ENCODE peak calls at places on chromosomes 11 and 22, in four cellular contexts. N, K, D and H are unnamed samples.

GRCh38 chr22:24426436-24426835 is 963 bp upstream of the ADORA2A start:
- DNase-seq in K (no peak), D (no peak), N (no peak), H (no peak)

GRCh38 chr22:39153220-39153860 is 860 bp upstream of the CBX7 start:
- DNase-seq in D (no peak), K (no peak), N (no peak), H (no peak)

GRCh38 chr11:121687961-121688566 is 235.3 kb upstream of the SORL1-AS1 start:
- DNase-seq in D (no peak), N (no peak), K (no peak), H (peak)

GRCh38 chr11:11987503-11988022 is 20.9 kb downstream of the DKK3 start:
- DNase-seq in N (no peak), D (no peak), K (peak), H (no peak)

GRCh38 chr11:61815790-61816735 is 740 bp downstream of the FADS1 start:
- DNase-seq in K (peak), N (no peak), D (no peak), H (peak)

GRCh38 chr11:83280256-83280655 is 5.9 kb downstream of the CCDC90B start:
- DNase-seq in N (no peak), K (no peak), D (no peak), H (no peak)

GRCh38 chr11:78560826-78561484 is 13.7 kb downstream of the NARS2 start:
- DNase-seq in D (no peak), K (no peak), N (no peak), H (no peak)

GRCh38 chr22:42343136-42343484 is 72.7 kb upstream of the TCF20 start:
- DNase-seq in N (no peak), D (no peak), K (no peak), H (no peak)

GRCh38 chr22:28112548-28113043 is 193.5 kb upstream of the PITPNB start:
- DNase-seq in N (no peak), K (peak), D (no peak), H (no peak)

GRCh38 chr22:49667236-49667635 is 160.4 kb downstream of the BRD1 start:
- DNase-seq in N (no peak), K (no peak), D (no peak), H (peak)

GRCh38 chr22:41917906-41918791 is 3.3 kb upstream of the SHISA8 start:
- DNase-seq in K (no peak), D (no peak), N (no peak), H (no peak)

GRCh38 chr11:72685560-72686480 is 11.6 kb upstream of the PDE2A start:
- DNase-seq in K (no peak), N (no peak), D (no peak), H (no peak)

GRCh38 chr22:44646141-44646540 is 55.9 kb upstream of the PRR5 start:
- DNase-seq in N (no peak), K (no peak), D (no peak), H (no peak)

GRCh38 chr11:112806256-112806655 is 155.0 kb upstream of the NCAM1 start:
- DNase-seq in D (no peak), K (no peak), N (no peak), H (no peak)

GRCh38 chr11:63979426-63979825 is 5.0 kb downstream of the COX8A start:
- DNase-seq in N (no peak), D (no peak), K (no peak), H (no peak)

GRCh38 chr11:120270386-120270785 is 30.4 kb downstream of the POU2F3 start:
- DNase-seq in D (no peak), K (no peak), N (no peak), H (no peak)

GRCh38 chr11:3341298-3341697 is 37.6 kb downstream of the ZNF195 start:
- DNase-seq in K (peak), D (no peak), N (peak), H (peak)

GRCh38 chr11:42841563-42841962 is 470.2 kb upstream of the API5 start:
- DNase-seq in N (no peak), D (no peak), K (no peak), H (no peak)

GRCh38 chr22:27840436-27840835 is 38.9 kb upstream of the MN1 start:
- DNase-seq in K (no peak), D (no peak), N (no peak), H (no peak)

GRCh38 chr22:22141771-22142591 is 102.6 kb upstream of the VPREB1 start:
- DNase-seq in N (no peak), K (no peak), D (no peak), H (no peak)

DNA sequence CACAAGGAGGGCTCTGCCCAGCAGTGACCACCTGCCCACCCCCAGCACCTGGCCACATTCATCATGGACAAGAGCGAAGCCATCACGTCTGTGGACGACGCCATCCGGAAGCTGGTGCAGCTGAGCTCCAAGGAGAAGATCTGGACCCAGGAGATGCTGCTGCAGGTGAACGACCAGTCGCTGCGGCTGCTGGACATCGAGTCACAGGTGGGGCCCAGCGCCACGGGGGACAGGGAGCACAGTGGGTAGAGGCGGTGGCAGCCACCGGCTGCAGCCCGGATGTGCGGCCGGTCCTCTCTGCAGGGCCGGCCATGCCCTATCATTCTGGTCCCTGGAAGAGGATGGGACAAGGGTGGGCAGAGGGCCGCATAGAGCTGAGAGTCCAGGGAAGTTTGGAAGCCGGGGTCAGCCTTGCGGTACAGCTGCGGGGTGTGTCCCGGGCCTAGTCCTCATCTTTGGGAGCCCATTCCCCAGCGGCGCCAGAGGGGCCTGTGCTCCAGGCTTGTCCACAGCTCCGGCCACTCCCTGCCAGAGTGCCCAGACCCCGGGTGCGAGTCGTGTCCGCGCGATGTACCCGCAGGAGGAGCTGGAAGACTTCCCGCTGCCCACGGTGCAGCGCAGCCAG is 14.1 kb downstream of the EPS8L2 start:
- DNase-seq in D (no peak), K (peak), N (no peak), H (no peak)
- TF ChIP-seq SP1 in D (no peak), K (no peak), N (no peak), H (no peak)

DNA sequence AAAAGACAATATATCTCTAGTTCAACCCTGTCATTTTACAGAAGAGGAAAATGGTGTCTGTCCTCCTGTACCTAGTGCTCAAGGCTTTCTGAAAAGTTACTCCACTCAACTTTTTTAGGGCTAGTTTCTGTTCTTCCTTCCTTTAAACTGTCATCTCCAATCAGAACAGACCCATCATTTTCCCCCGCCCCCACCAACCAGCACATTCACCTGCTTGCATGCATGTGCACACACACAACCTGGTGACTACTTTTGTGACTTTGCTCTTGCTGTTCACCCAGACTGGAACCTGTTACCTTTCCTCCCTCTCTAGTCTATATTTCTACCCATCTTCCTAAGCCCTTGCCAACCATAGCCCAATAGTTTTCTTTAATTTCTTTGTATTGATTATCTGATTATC is 5.6 kb downstream of the FBXO7 start:
- DNase-seq in K (no peak), N (no peak), D (no peak), H (no peak)
- TF ChIP-seq ATF2 in K (no peak), N (no peak), D (no peak), H (no peak)

DNA sequence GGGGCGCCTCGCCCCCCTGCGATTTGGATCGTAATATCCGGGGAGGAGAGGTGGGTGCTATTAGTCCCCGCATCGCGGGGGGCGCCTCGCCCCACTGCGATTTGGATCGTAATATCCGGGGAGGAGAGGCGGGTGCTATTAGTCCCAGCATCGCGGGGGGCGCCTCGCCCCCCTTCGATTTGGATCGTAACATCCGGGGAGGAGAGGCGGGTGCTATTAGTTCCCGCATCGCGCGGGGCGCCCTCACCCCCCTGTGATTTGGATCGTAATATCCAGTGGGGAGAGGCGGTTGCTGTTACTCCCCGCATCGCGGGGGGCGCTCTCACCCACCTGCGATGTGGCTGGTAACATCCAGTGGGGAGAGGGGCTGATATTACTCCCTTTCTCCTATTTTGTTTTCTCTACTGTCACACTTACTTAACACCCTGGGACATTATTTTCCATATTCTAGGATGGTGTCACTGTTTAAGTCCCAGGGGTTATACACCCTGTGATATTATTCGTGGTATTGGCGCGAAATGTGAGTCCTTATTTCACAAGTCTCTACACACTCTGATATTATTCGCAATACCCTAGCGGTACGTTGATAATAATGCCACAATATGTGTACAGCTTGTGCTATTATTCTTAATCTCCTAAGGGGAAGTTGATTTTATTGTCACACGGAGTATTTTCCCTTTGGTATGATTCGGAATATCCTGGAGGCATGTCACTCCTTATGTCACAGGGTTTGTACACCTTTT is 57.8 kb upstream of the ALDH3B2 start:
- DNase-seq in N (no peak), D (no peak), K (peak), H (peak)
- TF ChIP-seq CREB1 in N (no peak), D (no peak), K (no peak), H (no peak)

DNA sequence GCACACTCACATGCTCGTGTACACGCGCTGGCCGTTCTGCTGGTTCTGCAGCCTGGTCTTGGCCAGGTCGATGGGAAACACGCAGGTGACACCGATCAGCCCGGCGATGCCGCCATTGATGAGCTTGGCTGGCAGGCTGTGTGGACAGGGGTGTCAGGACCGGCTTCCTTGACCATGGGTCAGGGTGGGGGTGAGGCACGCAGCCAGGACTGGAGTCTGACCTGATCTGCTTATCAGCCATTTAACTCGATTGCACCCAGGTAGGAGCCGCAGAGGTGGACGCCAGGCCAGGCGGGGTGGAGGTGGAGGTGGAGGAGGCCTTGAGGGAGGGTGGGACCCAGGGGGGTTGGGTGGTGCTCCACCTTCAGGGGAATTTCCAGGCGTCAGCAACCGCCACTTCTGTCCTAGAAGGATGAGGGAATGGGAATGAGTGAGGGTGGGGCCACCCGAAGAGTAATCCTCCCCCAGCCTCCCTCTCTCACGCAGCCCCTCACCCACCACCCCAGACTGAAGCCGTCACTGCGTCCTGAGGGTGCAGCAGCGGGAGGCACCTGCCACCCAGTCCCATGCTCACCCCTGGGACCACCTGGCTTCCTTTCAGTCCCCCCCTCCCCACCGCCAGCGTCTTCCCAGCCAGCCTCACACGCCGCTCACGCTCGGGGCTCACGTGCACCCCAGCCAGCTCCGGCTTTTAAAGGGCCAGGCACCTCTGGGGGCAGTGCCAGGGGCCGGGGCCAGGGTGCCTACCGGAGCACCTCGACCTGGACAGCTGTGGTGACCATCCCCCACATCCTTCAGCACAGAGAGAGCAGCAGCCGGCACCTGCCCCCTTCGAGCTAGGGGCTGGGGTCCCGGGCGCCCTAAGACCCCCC is 3.1 kb downstream of the SLC25A22 start:
- DNase-seq in N (no peak), K (no peak), D (no peak), H (no peak)
- TF ChIP-seq SP1 in N (no peak), K (no peak), D (no peak), H (no peak)

GRCh38 chr11:68010058-68011041 is at the start of gene ALDH3B1:
- DNase-seq in N (no peak), D (no peak), K (peak), H (peak)
- TF ChIP-seq ATF2 in N (no peak), D (no peak), K (no peak), H (no peak)

DNA sequence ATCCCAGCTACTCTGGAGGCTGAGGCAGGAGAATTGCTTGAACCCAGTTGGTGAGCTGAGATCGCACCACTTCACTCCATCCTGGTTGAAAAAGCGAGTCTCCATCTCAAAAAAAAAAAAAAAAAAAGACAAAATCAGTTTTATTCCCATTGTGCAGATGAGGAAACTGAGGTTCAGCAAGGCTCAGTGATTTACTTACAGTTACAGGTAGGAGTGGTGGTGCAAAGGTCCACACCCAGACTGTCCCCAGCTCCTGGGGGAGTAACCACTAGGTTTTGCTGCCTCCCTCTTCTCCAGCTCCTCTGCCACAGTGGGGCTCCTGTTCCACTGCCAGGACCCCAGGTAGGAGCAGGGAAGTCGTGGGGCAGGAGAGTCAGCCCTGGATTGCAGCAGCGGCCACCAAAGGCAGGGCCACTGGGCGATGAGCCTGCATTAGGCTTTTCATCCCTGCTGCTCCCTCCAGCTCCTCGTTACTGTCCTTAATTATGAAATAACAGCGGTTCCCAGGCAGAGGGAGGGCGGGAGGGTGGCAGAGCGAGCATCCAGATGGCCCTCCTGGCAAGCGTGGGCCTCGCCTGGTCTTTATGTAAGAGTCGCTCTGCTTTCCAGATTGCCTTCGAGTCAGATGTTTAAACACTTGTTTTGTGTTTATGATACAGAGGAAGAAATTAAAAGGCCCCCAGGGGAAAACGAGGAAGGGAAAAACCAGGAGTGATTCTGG is 15.5 kb upstream of the RASD2 start:
- DNase-seq in K (no peak), N (no peak), D (no peak), H (no peak)
- TF ChIP-seq CREB1 in K (no peak), N (no peak), D (no peak), H (no peak)

DNA sequence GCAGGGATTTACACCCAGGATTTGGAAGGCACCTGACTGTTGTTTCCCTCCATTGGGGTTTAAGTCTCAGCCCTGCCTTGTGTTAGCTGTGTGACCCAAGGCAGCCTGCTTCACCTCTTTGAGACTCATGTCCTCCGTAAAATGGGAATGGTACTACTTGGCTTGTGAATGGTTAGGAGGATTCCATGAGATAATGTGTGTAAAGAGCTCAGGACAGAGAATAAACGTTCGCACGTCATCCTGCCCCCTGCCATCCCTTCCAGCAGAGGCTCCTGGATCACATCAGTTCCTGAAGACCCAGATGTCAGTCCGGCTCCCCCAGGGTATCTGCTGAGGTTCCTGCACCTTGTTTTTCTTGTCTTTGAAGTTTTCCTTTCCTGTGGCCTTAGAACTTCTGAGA is 16.8 kb upstream of the ACCSL start:
- DNase-seq in N (no peak), D (no peak), K (no peak), H (no peak)
- TF ChIP-seq SP1 in N (no peak), D (no peak), K (no peak), H (no peak)

GRCh38 chr22:30884211-30885000 is 84.2 kb downstream of the MORC2 start:
- DNase-seq in D (no peak), K (no peak), N (no peak), H (no peak)
- TF ChIP-seq ATF2 in D (no peak), K (no peak), N (no peak), H (no peak)

GRCh38 chr22:47064016-47064415 is 301.6 kb downstream of the TBC1D22A start:
- DNase-seq in D (no peak), N (no peak), K (no peak), H (no peak)
- TF ChIP-seq CREB1 in D (no peak), N (no peak), K (no peak), H (no peak)

GRCh38 chr11:44307340-44308099 is 2.4 kb downstream of the ALX4 start:
- DNase-seq in N (no peak), K (no peak), D (no peak), H (no peak)

GRCh38 chr11:44305149-44305642 is 4.7 kb downstream of the ALX4 start:
- DNase-seq in N (no peak), D (no peak), K (no peak), H (no peak)

GRCh38 chr11:44308256-44308922 is 1.6 kb downstream of the ALX4 start:
- DNase-seq in N (no peak), D (no peak), K (no peak), H (no peak)

GRCh38 chr11:44305643-44306468 is 4.1 kb downstream of the ALX4 start:
- DNase-seq in D (no peak), N (no peak), K (no peak), H (peak)

GRCh38 chr11:44306469-44307244 is 3.3 kb downstream of the ALX4 start:
- DNase-seq in K (no peak), D (no peak), N (no peak), H (no peak)
- TF ChIP-seq SP1 in K (no peak), D (no peak), N (no peak), H (no peak)